ENCODE peak calls at places on chromosomes 4 and X, in seven cellular contexts. U, P, W, X, D, L and O are unnamed samples.

GRCh38 chrX:125198546-125198945 is 121.1 kb upstream of the TEX13C start:
- DNase-seq in U (no peak), P (no peak), W (no peak), X (no peak), D (no peak), L (no peak), O (no peak)

GRCh38 chrX:73855546-73855945 is 292.5 kb downstream of the CHIC1 start:
- DNase-seq in U (peak), P (peak), W (peak), X (peak), D (no peak), L (peak), O (no peak)

GRCh38 chr4:173536808-173537429 is 6.9 kb upstream of the HAND2 start:
- DNase-seq in U (peak), P (no peak), W (no peak), X (no peak), D (no peak), L (no peak), O (no peak)

GRCh38 chr4:121459056-121459455 is 78.2 kb upstream of the QRFPR start:
- DNase-seq in U (no peak), P (no peak), W (no peak), X (no peak), D (no peak), L (no peak), O (no peak)

GRCh38 chrX:3134316-3134715 is 93.0 kb downstream of the ARSF start:
- DNase-seq in U (no peak), P (no peak), W (no peak), X (no peak), D (no peak), L (no peak), O (no peak)

GRCh38 chrX:44267861-44268260 is 75.6 kb downstream of the EFHC2 start:
- DNase-seq in U (no peak), P (no peak), W (no peak), X (no peak), D (no peak), L (no peak), O (no peak)

GRCh38 chr4:55534306-55534705 is 12.4 kb downstream of the CLOCK start:
- DNase-seq in U (no peak), P (no peak), W (no peak), X (no peak), D (no peak), L (no peak), O (no peak)

GRCh38 chrX:96688789-96689188 is 4.1 kb downstream of the DIAPH2 start:
- DNase-seq in U (no peak), P (no peak), W (no peak), X (no peak), D (no peak), L (no peak), O (no peak)

GRCh38 chr4:24032371-24032989 is 142.6 kb upstream of the PPARGC1A start:
- DNase-seq in U (peak), P (no peak), W (no peak), X (no peak), D (no peak), L (no peak), O (no peak)

GRCh38 chr4:118282692-118283091 is 70.1 kb downstream of the PRSS12 start:
- DNase-seq in U (no peak), P (peak), W (no peak), X (no peak), D (no peak), L (no peak), O (no peak)

GRCh38 chrX:141278306-141278705 is 36.0 kb upstream of the SPANXC start:
- DNase-seq in U (no peak), P (peak), W (no peak), X (no peak), D (no peak), L (no peak), O (no peak)

DNA sequence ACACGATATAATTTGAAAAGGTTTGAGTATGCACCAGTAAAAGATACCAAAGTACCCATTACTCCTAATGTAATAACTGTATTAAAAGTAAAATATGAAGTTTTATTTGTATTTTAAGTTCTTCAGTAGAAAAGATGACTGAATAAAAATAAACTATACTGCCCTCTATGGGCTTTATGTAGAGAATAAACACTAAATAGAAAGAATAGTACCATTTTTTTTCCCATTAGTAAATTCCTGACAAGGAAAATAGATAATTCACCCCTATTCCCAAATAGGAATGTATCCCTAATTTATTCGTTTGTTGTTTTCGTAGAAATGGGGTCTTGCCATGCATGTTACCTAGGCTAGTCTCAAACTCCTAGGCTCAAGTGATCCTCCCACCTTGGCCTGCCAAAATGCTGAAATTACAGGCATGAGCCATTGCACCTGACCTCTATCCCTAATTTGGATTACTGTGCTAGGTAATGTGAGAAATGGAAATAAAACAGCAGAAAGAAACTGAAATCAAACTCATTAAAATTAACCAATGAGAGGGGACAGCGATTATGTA is 73.6 kb upstream of the COX18 start:
- DNase-seq in U (no peak), P (no peak), W (no peak), X (no peak), D (no peak), L (no peak), O (no peak)
- TF ChIP-seq CTCF in U (peak), P (peak), W (no peak), X (no peak), D (peak), L (no peak), O (peak)

GRCh38 chrX:98412058-98412457 is 1528.3 kb downstream of the RPA4 start:
- DNase-seq in U (no peak), P (no peak), W (no peak), X (no peak), D (no peak), L (no peak), O (no peak)
- TF ChIP-seq CTCF in U (no peak), P (no peak), W (no peak), X (no peak), D (no peak), L (no peak), O (no peak)

GRCh38 chrX:72402614-72403013 is 96.9 kb upstream of the CITED1 start:
- DNase-seq in U (no peak), P (no peak), W (no peak), X (no peak), D (no peak), L (no peak), O (no peak)
- TF ChIP-seq CTCF in U (no peak), P (no peak), W (no peak), X (no peak), D (no peak), L (no peak), O (no peak)

GRCh38 chr4:4396628-4397440 is 9.9 kb downstream of the NSG1 start:
- DNase-seq in U (no peak), P (no peak), W (no peak), X (no peak), D (no peak), L (no peak), O (no peak)
- TF ChIP-seq CTCF in U (no peak), P (no peak), W (no peak), X (no peak), D (no peak), L (no peak), O (no peak)

GRCh38 chrX:154489182-154489581 is 1.2 kb downstream of the SLC10A3 start:
- DNase-seq in U (no peak), P (no peak), W (no peak), X (no peak), D (no peak), L (no peak), O (no peak)

GRCh38 chrX:154487518-154488290 is 1.3 kb upstream of the UBL4A start:
- DNase-seq in U (no peak), P (no peak), W (no peak), X (no peak), D (no peak), L (no peak), O (no peak)

GRCh38 chrX:154490021-154490413 is 412 bp downstream of the SLC10A3 start:
- DNase-seq in U (peak), P (no peak), W (no peak), X (peak), D (peak), L (no peak), O (peak)

GRCh38 chrX:154488336-154489075 is 1.9 kb downstream of the SLC10A3 start:
- DNase-seq in U (no peak), P (no peak), W (no peak), X (no peak), D (no peak), L (no peak), O (no peak)

DNA sequence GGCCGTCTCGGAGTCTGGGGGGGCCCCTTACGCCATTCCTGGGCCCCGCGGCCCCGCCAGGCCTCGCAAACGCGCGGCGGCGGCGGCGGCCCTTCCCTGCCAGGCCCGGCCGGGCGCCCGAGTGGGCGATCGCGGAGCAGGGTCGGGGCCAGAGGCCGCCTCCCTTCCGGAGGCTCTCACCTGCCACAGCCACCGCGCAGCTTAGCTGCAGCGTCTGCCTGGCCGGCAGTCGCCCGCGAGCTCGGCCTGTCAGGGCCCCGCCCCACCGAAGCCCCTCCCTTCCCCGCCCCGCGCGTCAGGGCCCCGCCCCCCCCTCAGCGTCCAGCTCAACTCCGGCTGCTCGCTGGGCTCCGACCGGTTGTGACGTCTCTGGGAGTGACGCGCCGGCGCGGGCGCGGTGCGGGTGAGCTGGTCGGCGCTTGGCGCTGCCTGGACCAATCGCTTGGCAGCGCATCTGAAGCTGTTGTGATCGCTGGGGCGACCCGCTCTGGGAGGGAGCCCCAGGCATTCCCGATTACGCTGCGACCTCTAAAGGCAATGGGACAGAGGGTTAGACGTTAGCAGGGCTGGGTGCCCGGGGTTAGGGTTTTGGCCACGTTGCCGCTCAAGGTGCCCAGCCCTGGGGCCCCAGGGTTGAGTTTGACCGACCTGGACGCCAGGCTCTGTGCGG is at the start of gene SLC10A3:
- DNase-seq in U (peak), P (peak), W (peak), X (peak), D (peak), L (peak), O (peak)
- TF ChIP-seq CTCF in U (no peak), P (no peak), W (no peak), X (no peak), D (no peak), L (no peak), O (no peak)

GRCh38 chrX:41452565-41452964 is 5.4 kb downstream of the NYX start:
- DNase-seq in U (no peak), P (no peak), W (no peak), X (no peak), D (no peak), L (no peak), O (no peak)

GRCh38 chrX:41459714-41460113 is 12.6 kb downstream of the NYX start:
- DNase-seq in U (no peak), P (no peak), W (no peak), X (no peak), D (no peak), L (no peak), O (no peak)

GRCh38 chrX:41452972-41453371 is 5.8 kb downstream of the NYX start:
- DNase-seq in U (no peak), P (no peak), W (no peak), X (no peak), D (no peak), L (no peak), O (no peak)

GRCh38 chrX:41457618-41458192 is 10.6 kb downstream of the NYX start:
- DNase-seq in U (no peak), P (no peak), W (no peak), X (no peak), D (no peak), L (no peak), O (no peak)
- TF ChIP-seq CTCF in U (no peak), P (no peak), W (no peak), X (no peak), D (peak), L (no peak), O (peak)

DNA sequence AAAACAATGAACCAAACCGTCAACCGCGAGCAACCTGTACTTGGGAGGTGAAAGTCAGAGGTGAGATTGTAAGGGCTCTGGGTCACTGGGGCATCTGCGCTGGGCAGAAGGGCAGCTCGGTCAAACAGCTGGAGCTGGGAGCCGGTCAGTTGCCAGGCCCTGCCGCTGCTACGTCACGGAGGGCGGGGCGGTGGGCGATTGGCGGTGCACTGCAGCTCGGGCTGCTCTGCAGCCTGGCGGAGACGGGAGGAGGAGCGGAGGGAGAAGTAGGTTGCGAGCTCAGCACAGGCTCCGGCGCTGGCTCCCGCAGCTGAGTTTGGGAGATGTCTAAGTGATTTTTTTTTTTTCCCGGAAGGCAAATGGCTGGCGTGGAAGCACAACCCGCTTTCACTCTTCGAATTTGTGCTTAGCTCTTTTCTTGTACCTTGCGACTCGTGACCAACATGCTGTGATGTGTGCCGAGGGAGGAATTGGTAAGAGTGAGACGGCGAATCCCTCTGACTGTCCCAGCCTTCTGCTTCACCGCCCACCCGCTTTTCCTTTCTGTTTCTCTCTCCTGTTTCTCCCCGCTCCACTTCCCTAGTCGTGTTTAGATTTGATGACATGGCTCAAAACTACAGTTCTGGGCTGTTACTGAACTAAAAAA is at the start of gene ATP10D:
- DNase-seq in U (peak), P (peak), W (peak), X (peak), D (peak), L (peak), O (peak)
- TF ChIP-seq CTCF in U (peak), P (no peak), W (peak), X (peak), D (no peak), L (no peak), O (no peak)

GRCh38 chrX:25014366-25014838 is 1.4 kb downstream of the ARX start:
- DNase-seq in U (no peak), P (no peak), W (no peak), X (no peak), D (no peak), L (no peak), O (no peak)
- TF ChIP-seq CTCF in U (no peak), P (no peak), W (no peak), X (no peak), D (no peak), L (no peak), O (no peak)

DNA sequence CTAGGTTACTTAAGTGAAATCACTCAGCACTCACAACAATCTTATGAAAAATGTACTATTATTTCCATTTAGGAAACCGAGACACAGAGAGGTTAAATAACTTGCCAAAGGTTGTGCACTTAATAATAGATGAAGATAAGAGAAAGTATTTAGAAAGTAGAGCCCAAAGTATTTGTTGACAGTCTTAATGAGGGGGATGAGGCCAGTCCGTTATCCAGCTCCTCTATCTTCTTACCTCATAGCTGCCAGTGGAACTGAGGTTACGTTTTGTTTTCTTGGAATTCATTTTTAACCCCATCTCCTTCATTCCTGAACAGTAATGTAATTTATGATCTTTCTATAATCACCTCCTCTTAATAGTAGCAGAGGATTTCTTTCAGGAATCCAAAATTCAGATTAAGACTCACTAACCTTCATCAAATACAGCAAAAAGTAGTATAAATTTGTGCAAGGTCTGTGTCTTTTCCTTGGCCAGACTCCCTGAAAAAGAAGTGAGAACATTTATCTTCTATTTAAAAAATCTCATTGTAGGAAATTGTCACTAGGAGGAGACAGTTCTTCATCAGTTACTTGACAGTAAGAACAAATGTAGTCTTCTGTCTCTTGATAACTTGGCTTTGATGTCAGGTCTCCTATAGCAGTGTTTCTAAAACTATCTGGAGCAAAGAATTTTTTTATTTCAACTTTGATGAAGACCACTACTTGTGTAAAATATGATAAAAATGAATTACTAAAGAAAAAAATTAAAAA is 35.5 kb downstream of the F8 start:
- DNase-seq in U (no peak), P (no peak), W (no peak), X (no peak), D (no peak), L (no peak), O (no peak)
- TF ChIP-seq CTCF in U (no peak), P (peak), W (no peak), X (no peak), D (no peak), L (no peak), O (no peak)